ENCODE peak calls at places on chromosomes 3 and 15, in nine cellular contexts. G is CD4-positive, alpha-beta T cell; A is fibroblast of villous mesenchyme; R is lower leg skin; I is mammary epithelial cell; U is fibroblast of mammary gland; F is NCI-H510A treated with DMSO at 0.1 percent for 48 hours; L is HS-27A; Z is COR-L47. S is an unnamed sample.

GRCh38 chr3:149908558-149908957 is 62.1 kb downstream of the PFN2 start:
- DNase-seq in G (no peak), A (no peak), R (no peak), I (no peak), U (no peak), F (no peak), L (no peak), Z (no peak), S (no peak)

GRCh38 chr3:156685198-156685597 is 10.8 kb downstream of the TIPARP start:
- DNase-seq in G (no peak), A (peak), R (no peak), I (peak), U (peak), F (peak), L (no peak), Z (no peak), S (peak)

GRCh38 chr3:27326211-27326948 is 42.8 kb downstream of the NEK10 start:
- DNase-seq in G (no peak), A (peak), R (no peak), I (peak), U (peak), F (no peak), L (peak), Z (no peak), S (peak)

GRCh38 chr3:121295966-121296365 is 249.8 kb downstream of the POLQ start:
- DNase-seq in G (no peak), A (peak), R (no peak), I (peak), U (no peak), F (no peak), L (peak), Z (no peak), S (peak)

GRCh38 chr3:71447197-71447596 is 136.3 kb downstream of the FOXP1 start:
- DNase-seq in G (no peak), A (no peak), R (no peak), I (no peak), U (no peak), F (no peak), L (no peak), Z (no peak), S (no peak)

GRCh38 chr15:49062900-49063299 is 16.7 kb upstream of the SECISBP2L start:
- DNase-seq in G (no peak), A (no peak), R (no peak), I (no peak), U (no peak), F (no peak), L (no peak), Z (no peak), S (no peak)

GRCh38 chr3:17006143-17006839 is 121.5 kb downstream of the PLCL2 start:
- DNase-seq in G (no peak), A (no peak), R (no peak), I (no peak), U (peak), F (no peak), L (no peak), Z (no peak), S (peak)

GRCh38 chr3:71341721-71342120 is 241.8 kb downstream of the FOXP1 start:
- DNase-seq in G (no peak), A (peak), R (no peak), I (peak), U (peak), F (no peak), L (peak), Z (no peak), S (peak)

GRCh38 chr15:71366522-71366921 is 251.3 kb downstream of the THSD4 start:
- DNase-seq in G (no peak), A (no peak), R (no peak), I (no peak), U (no peak), F (no peak), L (no peak), Z (no peak), S (no peak)

GRCh38 chr3:79957066-79957465 is 189.3 kb upstream of the ROBO1 start:
- DNase-seq in G (no peak), A (no peak), R (no peak), I (no peak), U (no peak), F (no peak), L (no peak), Z (no peak), S (no peak)

GRCh38 chr15:98444067-98444600 is 204.2 kb upstream of the IGF1R start:
- DNase-seq in G (no peak), A (no peak), R (peak), I (no peak), U (no peak), F (no peak), L (no peak), Z (no peak), S (no peak)

GRCh38 chr3:139846729-139847128 is 88.3 kb upstream of the CLSTN2 start:
- DNase-seq in G (no peak), A (no peak), R (no peak), I (no peak), U (no peak), F (peak), L (no peak), Z (no peak), S (no peak)

GRCh38 chr3:31920310-31920709 is 60.8 kb downstream of the OSBPL10 start:
- DNase-seq in G (no peak), A (no peak), R (no peak), I (no peak), U (no peak), F (no peak), L (no peak), Z (no peak), S (no peak)

GRCh38 chr15:38650384-38650783 is 85.8 kb upstream of the RASGRP1 start:
- DNase-seq in G (no peak), A (no peak), R (no peak), I (no peak), U (no peak), F (no peak), L (no peak), Z (no peak), S (no peak)

GRCh38 chr15:96273317-96274086 is 57.0 kb upstream of the NR2F2 start:
- DNase-seq in G (no peak), A (peak), R (no peak), I (peak), U (peak), F (no peak), L (peak), Z (no peak), S (peak)

GRCh38 chr3:154657265-154657664 is 227.3 kb upstream of the GPR149 start:
- DNase-seq in G (no peak), A (no peak), R (no peak), I (no peak), U (no peak), F (no peak), L (no peak), Z (no peak), S (no peak)

GRCh38 chr15:80778964-80779657 is at the start of gene CEMIP:
- DNase-seq in G (no peak), A (peak), R (peak), I (peak), U (peak), F (peak), L (no peak), Z (peak), S (peak)

GRCh38 chr15:25693321-25694237 is 169.5 kb downstream of the ATP10A start:
- DNase-seq in G (no peak), A (no peak), R (peak), I (no peak), U (peak), F (no peak), L (no peak), Z (no peak), S (peak)

GRCh38 chr3:110900583-110900982 is 171.0 kb upstream of the NECTIN3 start:
- DNase-seq in G (no peak), A (peak), R (no peak), I (no peak), U (no peak), F (no peak), L (peak), Z (no peak), S (peak)

GRCh38 chr15:66692808-66693596 is 9.0 kb upstream of the SMAD6 start:
- DNase-seq in G (no peak), A (no peak), R (no peak), I (no peak), U (no peak), F (no peak), L (no peak), Z (no peak), S (no peak)

GRCh38 chr15:77983091-77983707 is 94.3 kb downstream of the TBC1D2B start:
- DNase-seq in G (no peak), A (no peak), R (peak), I (no peak), U (no peak), F (no peak), L (no peak), Z (no peak), S (no peak)

S was measured in fibroblast of pulmonary artery.